ENCODE peak calls at places on chromosomes 7 and 10, in six cellular contexts. One of them, this sample, is unnamed.

GRCh38 chr10:6743291-6743849 is 163.3 kb upstream of the PRKCQ start:
- DNase-seq in epithelial cell of esophagus: peak
- DNase-seq in heart left ventricle: no peak
- DNase-seq in upper lobe of right lung: no peak
- DNase-seq in H9: no peak
- DNase-seq in progenitor cell of endocrine pancreas: no peak
- DNase-seq in this sample: no peak

GRCh38 chr10:14519785-14520184 is 189.1 kb upstream of the FRMD4A start:
- DNase-seq in epithelial cell of esophagus: no peak
- DNase-seq in progenitor cell of endocrine pancreas: no peak
- DNase-seq in H9: no peak
- DNase-seq in heart left ventricle: no peak
- DNase-seq in upper lobe of right lung: no peak
- DNase-seq in this sample: no peak

GRCh38 chr10:72616716-72617115 is 9.2 kb downstream of the MICU1 start:
- DNase-seq in H9: no peak
- DNase-seq in epithelial cell of esophagus: no peak
- DNase-seq in upper lobe of right lung: no peak
- DNase-seq in heart left ventricle: peak
- DNase-seq in progenitor cell of endocrine pancreas: no peak
- DNase-seq in this sample: no peak

GRCh38 chr7:99831595-99831994 is 3.8 kb downstream of the CYP3A43 start:
- DNase-seq in heart left ventricle: no peak
- DNase-seq in upper lobe of right lung: no peak
- DNase-seq in epithelial cell of esophagus: no peak
- DNase-seq in H9: no peak
- DNase-seq in progenitor cell of endocrine pancreas: no peak
- DNase-seq in this sample: no peak

GRCh38 chr7:35988105-35988504 is 164.9 kb upstream of the EEPD1 start:
- DNase-seq in heart left ventricle: no peak
- DNase-seq in epithelial cell of esophagus: peak
- DNase-seq in progenitor cell of endocrine pancreas: no peak
- DNase-seq in upper lobe of right lung: no peak
- DNase-seq in H9: no peak
- DNase-seq in this sample: no peak

GRCh38 chr10:76036962-76037361 is 605.5 kb downstream of the LRMDA start:
- DNase-seq in progenitor cell of endocrine pancreas: no peak
- DNase-seq in upper lobe of right lung: no peak
- DNase-seq in heart left ventricle: no peak
- DNase-seq in epithelial cell of esophagus: peak
- DNase-seq in H9: no peak
- DNase-seq in this sample: no peak

GRCh38 chr7:121140790-121141189 is 152.3 kb downstream of the CPED1 start:
- DNase-seq in progenitor cell of endocrine pancreas: no peak
- DNase-seq in upper lobe of right lung: no peak
- DNase-seq in epithelial cell of esophagus: no peak
- DNase-seq in H9: no peak
- DNase-seq in heart left ventricle: no peak
- DNase-seq in this sample: no peak

GRCh38 chr10:26697922-26698608 is 564 bp downstream of the PDSS1 start:
- DNase-seq in progenitor cell of endocrine pancreas: no peak
- DNase-seq in upper lobe of right lung: no peak
- DNase-seq in heart left ventricle: no peak
- DNase-seq in H9: no peak
- DNase-seq in epithelial cell of esophagus: peak
- DNase-seq in this sample: no peak

GRCh38 chr10:67668448-67668847 is 27.5 kb downstream of the CTNNA3 start:
- DNase-seq in progenitor cell of endocrine pancreas: no peak
- DNase-seq in epithelial cell of esophagus: peak
- DNase-seq in upper lobe of right lung: no peak
- DNase-seq in H9: no peak
- DNase-seq in heart left ventricle: no peak
- DNase-seq in this sample: no peak

GRCh38 chr10:18737236-18737635 is 78.0 kb downstream of the ARL5B start:
- DNase-seq in heart left ventricle: no peak
- DNase-seq in upper lobe of right lung: no peak
- DNase-seq in H9: no peak
- DNase-seq in progenitor cell of endocrine pancreas: no peak
- DNase-seq in epithelial cell of esophagus: no peak
- DNase-seq in this sample: no peak

GRCh38 chr7:6530626-6531491 is 20.4 kb downstream of the GRID2IP start:
- DNase-seq in upper lobe of right lung: no peak
- DNase-seq in heart left ventricle: no peak
- DNase-seq in progenitor cell of endocrine pancreas: peak
- DNase-seq in H9: peak
- DNase-seq in epithelial cell of esophagus: peak
- DNase-seq in this sample: no peak

GRCh38 chr10:28722065-28722803 is 44.9 kb downstream of the BAMBI start:
- DNase-seq in upper lobe of right lung: peak
- DNase-seq in progenitor cell of endocrine pancreas: peak
- DNase-seq in heart left ventricle: peak
- DNase-seq in H9: peak
- DNase-seq in epithelial cell of esophagus: peak
- DNase-seq in this sample: peak

GRCh38 chr10:35040761-35041501 is 49.2 kb downstream of the CUL2 start:
- DNase-seq in progenitor cell of endocrine pancreas: no peak
- DNase-seq in epithelial cell of esophagus: peak
- DNase-seq in heart left ventricle: no peak
- DNase-seq in H9: peak
- DNase-seq in upper lobe of right lung: no peak
- DNase-seq in this sample: no peak

GRCh38 chr10:86067436-86068050 is 299.1 kb downstream of the GRID1 start:
- DNase-seq in upper lobe of right lung: peak
- DNase-seq in epithelial cell of esophagus: no peak
- DNase-seq in H9: no peak
- DNase-seq in progenitor cell of endocrine pancreas: no peak
- DNase-seq in heart left ventricle: no peak
- DNase-seq in this sample: no peak

GRCh38 chr10:123154943-123155505 is 822 bp downstream of the BUB3 start:
- DNase-seq in progenitor cell of endocrine pancreas: no peak
- DNase-seq in H9: peak
- DNase-seq in epithelial cell of esophagus: peak
- DNase-seq in upper lobe of right lung: peak
- DNase-seq in heart left ventricle: peak
- DNase-seq in this sample: no peak

GRCh38 chr7:31981874-31982390 is 88.3 kb downstream of the PDE1C start:
- DNase-seq in H9: no peak
- DNase-seq in upper lobe of right lung: no peak
- DNase-seq in epithelial cell of esophagus: no peak
- DNase-seq in progenitor cell of endocrine pancreas: no peak
- DNase-seq in heart left ventricle: no peak
- DNase-seq in this sample: no peak

GRCh38 chr7:105760549-105761447 is 115.6 kb downstream of the ATXN7L1 start:
- DNase-seq in heart left ventricle: no peak
- DNase-seq in H9: no peak
- DNase-seq in epithelial cell of esophagus: peak
- DNase-seq in progenitor cell of endocrine pancreas: no peak
- DNase-seq in upper lobe of right lung: no peak
- DNase-seq in this sample: no peak

GRCh38 chr7:20304366-20304765 is 26.3 kb upstream of the ITGB8 start:
- DNase-seq in progenitor cell of endocrine pancreas: no peak
- DNase-seq in H9: no peak
- DNase-seq in upper lobe of right lung: no peak
- DNase-seq in heart left ventricle: no peak
- DNase-seq in epithelial cell of esophagus: peak
- DNase-seq in this sample: no peak

GRCh38 chr7:151201751-151202150 is 8.5 kb downstream of the H2BK1 start:
- DNase-seq in upper lobe of right lung: no peak
- DNase-seq in heart left ventricle: no peak
- DNase-seq in epithelial cell of esophagus: no peak
- DNase-seq in progenitor cell of endocrine pancreas: no peak
- DNase-seq in H9: no peak
- DNase-seq in this sample: no peak

GRCh38 chr10:90168244-90168643 is 466.9 kb downstream of the KIF20B start:
- DNase-seq in upper lobe of right lung: no peak
- DNase-seq in epithelial cell of esophagus: peak
- DNase-seq in progenitor cell of endocrine pancreas: no peak
- DNase-seq in heart left ventricle: no peak
- DNase-seq in H9: no peak
- DNase-seq in this sample: no peak

GRCh38 chr10:122504551-122504950 is 43.2 kb downstream of the HTRA1 start:
- DNase-seq in H9: no peak
- DNase-seq in heart left ventricle: peak
- DNase-seq in epithelial cell of esophagus: peak
- DNase-seq in upper lobe of right lung: peak
- DNase-seq in progenitor cell of endocrine pancreas: no peak
- DNase-seq in this sample: no peak

GRCh38 chr10:113735913-113736312 is 15.6 kb upstream of the PLEKHS1 start:
- DNase-seq in upper lobe of right lung: no peak
- DNase-seq in heart left ventricle: no peak
- DNase-seq in H9: peak
- DNase-seq in epithelial cell of esophagus: peak
- DNase-seq in progenitor cell of endocrine pancreas: no peak
- DNase-seq in this sample: no peak

GRCh38 chr10:75165684-75166622 is 44.6 kb upstream of the VDAC2 start:
- DNase-seq in H9: no peak
- DNase-seq in upper lobe of right lung: no peak
- DNase-seq in heart left ventricle: no peak
- DNase-seq in epithelial cell of esophagus: no peak
- DNase-seq in progenitor cell of endocrine pancreas: no peak
- DNase-seq in this sample: no peak

GRCh38 chr10:47145290-47145934 is 154.6 kb upstream of the GDF10 start:
- DNase-seq in progenitor cell of endocrine pancreas: no peak
- DNase-seq in H9: no peak
- DNase-seq in epithelial cell of esophagus: peak
- DNase-seq in upper lobe of right lung: no peak
- DNase-seq in heart left ventricle: no peak
- DNase-seq in this sample: no peak

GRCh38 chr7:102993532-102994029 is 80.8 kb downstream of the LRRC17 start:
- DNase-seq in heart left ventricle: no peak
- DNase-seq in epithelial cell of esophagus: no peak
- DNase-seq in upper lobe of right lung: no peak
- DNase-seq in H9: no peak
- DNase-seq in progenitor cell of endocrine pancreas: no peak
- DNase-seq in this sample: no peak

GRCh38 chr7:43648725-43649406 is 66.0 kb downstream of the STK17A start:
- DNase-seq in progenitor cell of endocrine pancreas: no peak
- DNase-seq in epithelial cell of esophagus: peak
- DNase-seq in heart left ventricle: no peak
- DNase-seq in H9: no peak
- DNase-seq in upper lobe of right lung: no peak
- DNase-seq in this sample: no peak

GRCh38 chr10:132493756-132494290 is 43.8 kb upstream of the INPP5A start:
- DNase-seq in progenitor cell of endocrine pancreas: no peak
- DNase-seq in upper lobe of right lung: peak
- DNase-seq in epithelial cell of esophagus: no peak
- DNase-seq in H9: peak
- DNase-seq in heart left ventricle: no peak
- DNase-seq in this sample: no peak

GRCh38 chr10:35464805-35465456 is 128.6 kb downstream of the CCNY start:
- DNase-seq in epithelial cell of esophagus: peak
- DNase-seq in H9: no peak
- DNase-seq in progenitor cell of endocrine pancreas: no peak
- DNase-seq in heart left ventricle: no peak
- DNase-seq in upper lobe of right lung: no peak
- DNase-seq in this sample: no peak

GRCh38 chr7:81710751-81711150 is 59.1 kb downstream of the HGF start:
- DNase-seq in H9: no peak
- DNase-seq in epithelial cell of esophagus: no peak
- DNase-seq in upper lobe of right lung: no peak
- DNase-seq in progenitor cell of endocrine pancreas: no peak
- DNase-seq in heart left ventricle: no peak
- DNase-seq in this sample: no peak

GRCh38 chr10:121956111-121957061 is 18.6 kb downstream of the NSMCE4A start:
- DNase-seq in epithelial cell of esophagus: peak
- DNase-seq in heart left ventricle: no peak
- DNase-seq in H9: no peak
- DNase-seq in progenitor cell of endocrine pancreas: no peak
- DNase-seq in upper lobe of right lung: no peak
- DNase-seq in this sample: no peak

GRCh38 chr10:87603769-87604168 is 55.9 kb upstream of the PAPSS2 start:
- DNase-seq in progenitor cell of endocrine pancreas: no peak
- DNase-seq in epithelial cell of esophagus: no peak
- DNase-seq in H9: no peak
- DNase-seq in heart left ventricle: no peak
- DNase-seq in upper lobe of right lung: no peak
- DNase-seq in this sample: no peak

GRCh38 chr7:68321076-68321639 is 1277.1 kb upstream of the AUTS2 start:
- DNase-seq in epithelial cell of esophagus: peak
- DNase-seq in upper lobe of right lung: no peak
- DNase-seq in progenitor cell of endocrine pancreas: no peak
- DNase-seq in heart left ventricle: peak
- DNase-seq in H9: no peak
- DNase-seq in this sample: peak

GRCh38 chr7:86939197-86939814 is 120.1 kb downstream of the ELAPOR2 start:
- DNase-seq in progenitor cell of endocrine pancreas: peak
- DNase-seq in H9: peak
- DNase-seq in epithelial cell of esophagus: peak
- DNase-seq in upper lobe of right lung: no peak
- DNase-seq in heart left ventricle: no peak
- DNase-seq in this sample: no peak

DNA sequence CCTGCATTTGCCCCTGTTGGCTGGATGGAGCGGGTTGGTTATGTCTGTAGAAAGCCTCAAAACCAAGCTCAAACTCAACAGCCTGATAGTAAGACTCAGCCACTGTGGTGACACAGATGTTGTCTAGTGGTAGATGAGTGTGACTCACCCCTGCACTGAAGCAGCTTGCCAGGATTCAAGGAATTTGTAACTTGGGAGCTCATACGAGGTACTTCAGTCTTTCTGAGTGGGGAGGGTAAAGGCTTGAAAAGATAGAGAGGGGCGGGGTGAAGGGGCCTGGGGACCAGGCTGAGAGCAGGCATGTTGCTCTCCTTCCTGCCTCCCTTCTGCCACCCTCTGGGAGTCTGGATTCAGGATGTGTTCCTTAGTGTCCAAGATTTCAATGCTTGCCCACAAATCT is 22.9 kb upstream of the AQP1 start:
- DNase-seq in epithelial cell of esophagus: peak
- DNase-seq in upper lobe of right lung: no peak
- DNase-seq in progenitor cell of endocrine pancreas: no peak
- DNase-seq in heart left ventricle: no peak
- DNase-seq in H9: no peak
- DNase-seq in this sample: no peak
- TF ChIP-seq CTCF in epithelial cell of esophagus: no peak
- TF ChIP-seq CTCF in upper lobe of right lung: no peak
- TF ChIP-seq CTCF in progenitor cell of endocrine pancreas: no peak
- TF ChIP-seq CTCF in heart left ventricle: no peak
- TF ChIP-seq CTCF in H9: peak
- TF ChIP-seq CTCF in this sample: no peak

GRCh38 chr10:126969310-126969709 is 64.1 kb downstream of the DOCK1 start:
- DNase-seq in progenitor cell of endocrine pancreas: no peak
- DNase-seq in heart left ventricle: no peak
- DNase-seq in upper lobe of right lung: no peak
- DNase-seq in epithelial cell of esophagus: peak
- DNase-seq in H9: peak
- DNase-seq in this sample: no peak
- TF ChIP-seq CTCF in progenitor cell of endocrine pancreas: peak
- TF ChIP-seq CTCF in heart left ventricle: no peak
- TF ChIP-seq CTCF in upper lobe of right lung: peak
- TF ChIP-seq CTCF in epithelial cell of esophagus: peak
- TF ChIP-seq CTCF in H9: peak
- TF ChIP-seq CTCF in this sample: no peak

GRCh38 chr7:2934211-2934731 is 90.2 kb upstream of the GNA12 start:
- DNase-seq in H9: peak
- DNase-seq in epithelial cell of esophagus: peak
- DNase-seq in heart left ventricle: no peak
- DNase-seq in progenitor cell of endocrine pancreas: no peak
- DNase-seq in upper lobe of right lung: peak
- DNase-seq in this sample: no peak
- TF ChIP-seq CTCF in H9: peak
- TF ChIP-seq CTCF in epithelial cell of esophagus: peak
- TF ChIP-seq CTCF in heart left ventricle: no peak
- TF ChIP-seq CTCF in progenitor cell of endocrine pancreas: no peak
- TF ChIP-seq CTCF in upper lobe of right lung: no peak
- TF ChIP-seq CTCF in this sample: no peak

GRCh38 chr7:57205000-57205399 is 72.8 kb upstream of the ZNF479 start:
- DNase-seq in epithelial cell of esophagus: no peak
- DNase-seq in heart left ventricle: no peak
- DNase-seq in progenitor cell of endocrine pancreas: no peak
- DNase-seq in H9: no peak
- DNase-seq in upper lobe of right lung: peak
- DNase-seq in this sample: no peak
- TF ChIP-seq CTCF in epithelial cell of esophagus: no peak
- TF ChIP-seq CTCF in heart left ventricle: no peak
- TF ChIP-seq CTCF in progenitor cell of endocrine pancreas: no peak
- TF ChIP-seq CTCF in H9: no peak
- TF ChIP-seq CTCF in upper lobe of right lung: no peak
- TF ChIP-seq CTCF in this sample: no peak

This sample was measured in glutamatergic neuron.